ENCODE peak calls at places on chromosomes 4 and X, in seven cellular contexts. L is Panc1; T is stimulated activated CD8-positive, alpha-beta memory T cell treated with anti-CD3 and anti-CD28 coated beads, Interleukin-15, amount 100 ng/mL, for 24 hours; R is activated T-cell treated with anti-CD3 and anti-CD28 coated beads, Interleukin-2, amount 50 U/mL, for 72 hours; S is memory B cell; M is GM20000; O is posterior vena cava. F is an unnamed sample.

GRCh38 chrX:69896046-69896445 is 153.7 kb downstream of the AWAT2 start:
- DNase-seq in L (no peak), T (no peak), R (no peak), S (no peak), M (no peak), O (no peak), F (no peak)

GRCh38 chrX:13463608-13464007 is 105.8 kb upstream of the EGFL6 start:
- DNase-seq in L (no peak), T (no peak), R (no peak), S (no peak), M (no peak), O (no peak), F (peak)

GRCh38 chr4:3314706-3315260 is 22.0 kb downstream of the RGS12 start:
- DNase-seq in L (no peak), T (no peak), R (no peak), S (no peak), M (no peak), O (no peak), F (no peak)

GRCh38 chr4:185912779-185913178 is 100.8 kb upstream of the SORBS2 start:
- DNase-seq in L (no peak), T (no peak), R (no peak), S (no peak), M (no peak), O (no peak), F (no peak)

GRCh38 chrX:41005445-41005992 is 79.7 kb upstream of the USP9X start:
- DNase-seq in L (no peak), T (no peak), R (no peak), S (no peak), M (no peak), O (no peak), F (no peak)

GRCh38 chr4:75990129-75990528 is 616 bp downstream of the SDAD1 start:
- DNase-seq in L (no peak), T (no peak), R (no peak), S (no peak), M (no peak), O (no peak), F (no peak)

GRCh38 chr4:153440475-153440874 is 25.7 kb upstream of the TMEM131L start:
- DNase-seq in L (no peak), T (no peak), R (no peak), S (no peak), M (no peak), O (no peak), F (no peak)

GRCh38 chrX:40922307-40922706 is 162.9 kb upstream of the USP9X start:
- DNase-seq in L (no peak), T (no peak), R (no peak), S (no peak), M (no peak), O (no peak), F (no peak)

GRCh38 chr4:184039963-184040383 is 134.9 kb downstream of the STOX2 start:
- DNase-seq in L (no peak), T (no peak), R (peak), S (no peak), M (peak), O (no peak), F (no peak)

F was measured in sigmoid colon.